ENCODE peak calls at places on chromosomes 6 and 20, in four cellular contexts. A is fibroblast of pulmonary artery, B is GM20000, F is GM13977. Q is an unnamed sample.

GRCh38 chr6:27650620-27651370 is 177.9 kb upstream of the ZNF184 start:
- DNase-seq in A (peak), B (peak), F (peak), Q (no peak)

GRCh38 chr6:49550413-49551125 is at the start of gene C6orf141:
- DNase-seq in A (no peak), B (peak), F (peak), Q (peak)

GRCh38 chr6:84135291-84135690 is 92.2 kb downstream of the CEP162 start:
- DNase-seq in A (no peak), B (no peak), F (no peak), Q (no peak)

GRCh38 chr6:107560657-107561056 is 70.7 kb downstream of the SOBP start:
- DNase-seq in A (peak), B (no peak), F (no peak), Q (peak)

GRCh38 chr6:26103141-26103769 is 16.0 kb downstream of the HFE start:
- DNase-seq in A (peak), B (no peak), F (no peak), Q (no peak)

GRCh38 chr6:15158821-15159619 is 86.8 kb upstream of the JARID2 start:
- DNase-seq in A (no peak), B (no peak), F (no peak), Q (no peak)

GRCh38 chr6:118678866-118679265 is 27.5 kb upstream of the CEP85L start:
- DNase-seq in A (peak), B (no peak), F (no peak), Q (no peak)

GRCh38 chr6:133854633-133855598 is 34.0 kb upstream of the TCF21 start:
- DNase-seq in A (no peak), B (no peak), F (no peak), Q (peak)

GRCh38 chr6:28490191-28490890 is 25.3 kb downstream of the GPX6 start:
- DNase-seq in A (no peak), B (no peak), F (no peak), Q (no peak)

GRCh38 chr20:62117658-62118057 is 4.6 kb upstream of the LSM14B start:
- DNase-seq in A (no peak), B (no peak), F (no peak), Q (peak)

GRCh38 chr6:165091121-165091785 is 218.2 kb downstream of the C6orf118 start:
- DNase-seq in A (no peak), B (no peak), F (no peak), Q (no peak)

GRCh38 chr6:155341130-155341828 is 27.0 kb upstream of the TFB1M start:
- DNase-seq in A (peak), B (no peak), F (no peak), Q (no peak)

GRCh38 chr6:152308306-152308705 is 328.9 kb downstream of the SYNE1 start:
- DNase-seq in A (no peak), B (no peak), F (no peak), Q (no peak)

GRCh38 chr6:25714765-25715164 is 39.8 kb upstream of the SLC17A4 start:
- DNase-seq in A (peak), B (no peak), F (no peak), Q (no peak)

GRCh38 chr6:80335061-80335660 is 228.7 kb downstream of the BCKDHB start:
- DNase-seq in A (peak), B (no peak), F (no peak), Q (no peak)

GRCh38 chr6:148175511-148176188 is 167.0 kb upstream of the SASH1 start:
- DNase-seq in A (peak), B (no peak), F (no peak), Q (no peak)

GRCh38 chr6:46254331-46254730 is 83.6 kb upstream of the ENPP5 start:
- DNase-seq in A (no peak), B (no peak), F (no peak), Q (no peak)

GRCh38 chr20:18587665-18588553 is at the start of gene DTD1:
- DNase-seq in A (peak), B (peak), F (peak), Q (peak)

GRCh38 chr6:37698264-37699137 is 818 bp upstream of the MDGA1 start:
- DNase-seq in A (peak), B (peak), F (peak), Q (peak)

GRCh38 chr6:1766663-1767062 is 156.9 kb downstream of the FOXC1 start:
- DNase-seq in A (peak), B (no peak), F (no peak), Q (no peak)

GRCh38 chr6:21468487-21468886 is 125.1 kb upstream of the SOX4 start:
- DNase-seq in A (no peak), B (no peak), F (no peak), Q (no peak)

GRCh38 chr6:91664327-91664959 is 1077.6 kb upstream of the MAP3K7 start:
- DNase-seq in A (no peak), B (no peak), F (peak), Q (peak)

GRCh38 chr20:45860573-45861011 is 3.2 kb downstream of the ZSWIM3 start:
- DNase-seq in A (no peak), B (no peak), F (no peak), Q (no peak)

GRCh38 chr20:54212871-54213270 is 5.0 kb downstream of the PFDN4 start:
- DNase-seq in A (no peak), B (no peak), F (no peak), Q (no peak)

GRCh38 chr20:47607208-47607613 is 105.5 kb downstream of the NCOA3 start:
- DNase-seq in A (peak), B (no peak), F (no peak), Q (no peak)

GRCh38 chr20:48102821-48103635 is 317.7 kb upstream of the SULF2 start:
- DNase-seq in A (peak), B (no peak), F (no peak), Q (no peak)

GRCh38 chr20:7231303-7231702 is 463.8 kb downstream of the BMP2 start:
- DNase-seq in A (no peak), B (no peak), F (no peak), Q (no peak)

GRCh38 chr6:121823437-121823851 is 388.0 kb downstream of the GJA1 start:
- DNase-seq in A (peak), B (no peak), F (no peak), Q (no peak)

GRCh38 chr6:62889240-62889639 is 322.0 kb upstream of the FKBP1C start:
- DNase-seq in A (no peak), B (no peak), F (no peak), Q (no peak)

GRCh38 chr6:156582509-156582992 is 194.6 kb upstream of the ARID1B start:
- DNase-seq in A (no peak), B (no peak), F (no peak), Q (peak)

GRCh38 chr20:62707981-62708521 is 585 bp upstream of the NTSR1 start:
- DNase-seq in A (no peak), B (no peak), F (peak), Q (no peak)

GRCh38 chr6:29502597-29502996 is 14.8 kb upstream of the MAS1L start:
- DNase-seq in A (peak), B (no peak), F (no peak), Q (no peak)

GRCh38 chr20:32538526-32538918 is 46.6 kb downstream of the NOL4L start:
- DNase-seq in A (peak), B (no peak), F (no peak), Q (no peak)

GRCh38 chr6:158410784-158411183 is 98.5 kb downstream of the TULP4 start:
- DNase-seq in A (peak), B (no peak), F (no peak), Q (no peak)

GRCh38 chr6:380234-381218 is 11.0 kb upstream of the IRF4 start:
- DNase-seq in A (no peak), B (no peak), F (no peak), Q (no peak)

GRCh38 chr6:3247255-3248146 is 11.2 kb upstream of the PSMG4 start:
- DNase-seq in A (peak), B (no peak), F (no peak), Q (no peak)

GRCh38 chr6:38688579-38689087 is 14.3 kb downstream of the GLO1 start:
- DNase-seq in A (no peak), B (peak), F (peak), Q (no peak)

GRCh38 chr6:31070711-31071197 is 41.6 kb downstream of the C6orf15 start:
- DNase-seq in A (peak), B (peak), F (no peak), Q (no peak)

GRCh38 chr20:62616728-62617621 is 25.3 kb upstream of the SLCO4A1 start:
- DNase-seq in A (peak), B (peak), F (peak), Q (peak)